ENCODE peak calls at places on chromosomes 16 and 17, in four cellular contexts. One of them, this sample, is unnamed.

GRCh38 chr17:29613856-29614255 is 8.9 kb downstream of the CORO6 start:
- DNase-seq in neuronal stem cell: no peak
- DNase-seq in psoas muscle: peak; percentile 52
- DNase-seq in CD8-positive, alpha-beta memory T cell: no peak
- DNase-seq in this sample: no peak

GRCh38 chr16:11310997-11311561 is 29.9 kb upstream of the PRM1 start:
- DNase-seq in neuronal stem cell: no peak
- DNase-seq in psoas muscle: no peak
- DNase-seq in CD8-positive, alpha-beta memory T cell: peak; percentile 73
- DNase-seq in this sample: no peak

GRCh38 chr16:86520317-86521210 is 10.2 kb downstream of the FOXF1 start:
- DNase-seq in neuronal stem cell: no peak
- DNase-seq in psoas muscle: no peak
- DNase-seq in CD8-positive, alpha-beta memory T cell: no peak
- DNase-seq in this sample: no peak

GRCh38 chr16:81238296-81239011 is at the start of gene BCO1:
- DNase-seq in neuronal stem cell: peak; percentile 71
- DNase-seq in psoas muscle: no peak
- DNase-seq in CD8-positive, alpha-beta memory T cell: no peak
- DNase-seq in this sample: no peak

GRCh38 chr16:22948058-22948602 is 134.2 kb downstream of the HS3ST2 start:
- DNase-seq in psoas muscle: no peak
- DNase-seq in neuronal stem cell: no peak
- DNase-seq in CD8-positive, alpha-beta memory T cell: no peak
- DNase-seq in this sample: no peak

GRCh38 chr16:86610779-86611516 is 32.6 kb downstream of the FOXL1 start:
- DNase-seq in neuronal stem cell: no peak
- DNase-seq in CD8-positive, alpha-beta memory T cell: no peak
- DNase-seq in psoas muscle: no peak
- DNase-seq in this sample: no peak

GRCh38 chr17:36679815-36680467 is 78.6 kb downstream of the MRM1 start:
- DNase-seq in neuronal stem cell: no peak
- DNase-seq in psoas muscle: no peak
- DNase-seq in CD8-positive, alpha-beta memory T cell: no peak
- DNase-seq in this sample: no peak

GRCh38 chr17:413016-413350 is 60.4 kb upstream of the RPH3AL start:
- DNase-seq in psoas muscle: no peak
- DNase-seq in CD8-positive, alpha-beta memory T cell: peak; percentile 33
- DNase-seq in neuronal stem cell: no peak
- DNase-seq in this sample: no peak

GRCh38 chr16:51666821-51667220 is 515.8 kb upstream of the SALL1 start:
- DNase-seq in psoas muscle: no peak
- DNase-seq in CD8-positive, alpha-beta memory T cell: no peak
- DNase-seq in neuronal stem cell: no peak
- DNase-seq in this sample: no peak

GRCh38 chr16:30340621-30341020 is 14.5 kb downstream of the CD2BP2 start:
- DNase-seq in neuronal stem cell: no peak
- DNase-seq in psoas muscle: no peak
- DNase-seq in CD8-positive, alpha-beta memory T cell: peak; percentile 34
- DNase-seq in this sample: no peak

GRCh38 chr16:57576429-57576870 is 34.0 kb downstream of the ADGRG5 start:
- DNase-seq in psoas muscle: peak; percentile 67
- DNase-seq in CD8-positive, alpha-beta memory T cell: peak; percentile 75
- DNase-seq in neuronal stem cell: peak; percentile 73
- DNase-seq in this sample: peak; percentile 75

GRCh38 chr17:67027031-67027628 is 17.2 kb upstream of the CACNG1 start:
- DNase-seq in psoas muscle: no peak
- DNase-seq in CD8-positive, alpha-beta memory T cell: no peak
- DNase-seq in neuronal stem cell: no peak
- DNase-seq in this sample: no peak

GRCh38 chr17:55420067-55420775 is 1.4 kb downstream of the MMD start:
- DNase-seq in neuronal stem cell: no peak
- DNase-seq in CD8-positive, alpha-beta memory T cell: peak; percentile 70
- DNase-seq in psoas muscle: no peak
- DNase-seq in this sample: no peak

GRCh38 chr17:44865231-44865660 is 17.6 kb downstream of the HIGD1B start:
- DNase-seq in neuronal stem cell: peak; percentile 70
- DNase-seq in CD8-positive, alpha-beta memory T cell: peak; percentile 65
- DNase-seq in psoas muscle: peak; percentile 40
- DNase-seq in this sample: peak; percentile 63

GRCh38 chr16:967077-967541 is 3.7 kb downstream of the LMF1 start:
- DNase-seq in neuronal stem cell: no peak
- DNase-seq in CD8-positive, alpha-beta memory T cell: no peak
- DNase-seq in psoas muscle: no peak
- DNase-seq in this sample: no peak

GRCh38 chr16:11586856-11587642 is at the start of gene LITAF:
- DNase-seq in CD8-positive, alpha-beta memory T cell: peak; percentile 67
- DNase-seq in psoas muscle: peak; percentile 68
- DNase-seq in neuronal stem cell: peak; percentile 52
- DNase-seq in this sample: no peak

GRCh38 chr16:15907863-15908478 is 19.6 kb upstream of the CEP20 start:
- DNase-seq in neuronal stem cell: peak; percentile 26
- DNase-seq in psoas muscle: no peak
- DNase-seq in CD8-positive, alpha-beta memory T cell: peak; percentile 11
- DNase-seq in this sample: peak; percentile 74

GRCh38 chr17:78514521-78514920 is 62.7 kb downstream of the DNAH17 start:
- DNase-seq in CD8-positive, alpha-beta memory T cell: no peak
- DNase-seq in psoas muscle: no peak
- DNase-seq in neuronal stem cell: no peak
- DNase-seq in this sample: no peak

GRCh38 chr17:38425744-38426143 is 2.5 kb upstream of the ARHGAP23 start:
- DNase-seq in psoas muscle: no peak
- DNase-seq in CD8-positive, alpha-beta memory T cell: no peak
- DNase-seq in neuronal stem cell: no peak
- DNase-seq in this sample: no peak

GRCh38 chr16:7408700-7409340 is 76.2 kb downstream of the RBFOX1 start:
- DNase-seq in psoas muscle: no peak
- DNase-seq in neuronal stem cell: no peak
- DNase-seq in CD8-positive, alpha-beta memory T cell: no peak
- DNase-seq in this sample: no peak

GRCh38 chr16:30004811-30005242 is 6.0 kb downstream of the DOC2A start:
- DNase-seq in CD8-positive, alpha-beta memory T cell: no peak
- DNase-seq in neuronal stem cell: no peak
- DNase-seq in psoas muscle: no peak
- DNase-seq in this sample: no peak

GRCh38 chr17:63843387-63844292 is 1.2 kb upstream of the SMARCD2 start:
- DNase-seq in psoas muscle: peak; percentile 61
- DNase-seq in CD8-positive, alpha-beta memory T cell: peak; percentile 40
- DNase-seq in neuronal stem cell: no peak
- DNase-seq in this sample: no peak

GRCh38 chr17:38421224-38421841 is 6.9 kb upstream of the ARHGAP23 start:
- DNase-seq in psoas muscle: no peak
- DNase-seq in neuronal stem cell: no peak
- DNase-seq in CD8-positive, alpha-beta memory T cell: no peak
- DNase-seq in this sample: no peak

GRCh38 chr16:28136751-28137434 is 73.4 kb upstream of the GSG1L start:
- DNase-seq in psoas muscle: no peak
- DNase-seq in neuronal stem cell: no peak
- DNase-seq in CD8-positive, alpha-beta memory T cell: peak; percentile 45
- DNase-seq in this sample: no peak

GRCh38 chr17:43637563-43638323 is 24.0 kb downstream of the MEOX1 start:
- DNase-seq in neuronal stem cell: no peak
- DNase-seq in psoas muscle: no peak
- DNase-seq in CD8-positive, alpha-beta memory T cell: no peak
- DNase-seq in this sample: no peak

GRCh38 chr17:34798581-34798980 is 162.7 kb downstream of the CCT6B start:
- DNase-seq in neuronal stem cell: no peak
- DNase-seq in psoas muscle: no peak
- DNase-seq in CD8-positive, alpha-beta memory T cell: no peak
- DNase-seq in this sample: peak; percentile 55

GRCh38 chr16:71637398-71637797 is 11.4 kb downstream of the MARVELD3 start:
- DNase-seq in psoas muscle: no peak
- DNase-seq in neuronal stem cell: no peak
- DNase-seq in CD8-positive, alpha-beta memory T cell: no peak
- DNase-seq in this sample: peak; percentile 22

GRCh38 chr16:27703545-27703944 is 153.6 kb downstream of the KATNIP start:
- DNase-seq in psoas muscle: no peak
- DNase-seq in CD8-positive, alpha-beta memory T cell: no peak
- DNase-seq in neuronal stem cell: no peak
- DNase-seq in this sample: no peak

GRCh38 chr16:46765050-46765449 is 16.9 kb upstream of the MYLK3 start:
- DNase-seq in psoas muscle: no peak
- DNase-seq in CD8-positive, alpha-beta memory T cell: no peak
- DNase-seq in neuronal stem cell: no peak
- DNase-seq in this sample: no peak

DNA sequence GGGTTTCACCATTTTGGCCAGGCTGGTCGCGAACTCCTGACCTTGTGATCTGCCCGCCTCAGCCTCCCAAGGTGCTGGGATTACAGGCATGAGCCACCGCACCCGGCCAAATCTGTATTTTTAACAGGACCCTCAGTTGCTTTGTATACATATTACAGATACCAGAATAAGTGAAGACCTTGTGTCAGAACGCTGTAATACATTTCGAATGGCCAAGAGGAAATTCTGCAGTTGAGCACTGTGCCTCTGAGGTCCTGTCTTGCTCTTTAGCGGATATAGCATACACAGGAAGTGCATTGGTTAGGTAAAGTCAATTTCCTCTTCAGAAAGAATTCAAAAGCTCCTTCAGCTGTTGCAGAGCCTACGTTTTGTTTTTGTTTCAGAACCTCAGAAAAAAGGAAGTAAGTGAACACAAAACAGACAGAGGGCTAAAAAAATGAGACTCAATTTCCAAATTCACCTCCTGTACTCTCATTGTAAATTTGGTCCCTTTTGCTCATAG is 15.7 kb downstream of the CRLF3 start:
- DNase-seq in CD8-positive, alpha-beta memory T cell: peak; percentile 83
- DNase-seq in neuronal stem cell: no peak
- DNase-seq in psoas muscle: no peak
- DNase-seq in this sample: no peak
- H3K4me1 ChIP-seq in CD8-positive, alpha-beta memory T cell: peaks cover 66% of the 10 kb centered on the region
- H3K4me1 ChIP-seq in neuronal stem cell: peaks cover 3% of the 10 kb centered on the region
- H3K4me1 ChIP-seq in psoas muscle: peaks cover 4% of the 10 kb centered on the region
- H3K4me1 ChIP-seq in this sample: no peaks in the 10 kb centered on the region

GRCh38 chr17:64920419-64921172 is 1.3 kb upstream of the LRRC37A3 start:
- DNase-seq in neuronal stem cell: no peak
- DNase-seq in CD8-positive, alpha-beta memory T cell: no peak
- DNase-seq in psoas muscle: no peak
- DNase-seq in this sample: no peak

DNA sequence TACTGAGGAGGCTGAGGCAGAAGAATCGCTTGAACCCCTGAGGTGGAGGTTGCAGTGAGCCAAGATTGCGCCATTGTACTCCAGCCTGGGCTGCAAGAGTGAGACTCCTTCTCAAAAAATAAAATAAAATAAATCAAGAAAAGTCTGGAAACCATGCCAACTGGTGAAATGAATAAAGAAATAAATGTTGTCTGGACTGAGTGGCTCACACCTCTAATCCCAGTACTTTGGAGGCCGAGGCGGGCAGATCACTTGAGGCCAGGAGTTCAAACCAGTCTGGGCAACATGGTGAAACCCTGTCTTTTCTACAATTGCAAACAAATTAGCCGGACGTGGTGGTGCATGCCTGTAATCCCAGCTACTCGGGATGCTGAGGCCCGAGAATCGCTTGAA is 744 bp upstream of the LRRC37A3 start:
- DNase-seq in neuronal stem cell: no peak
- DNase-seq in psoas muscle: peak; percentile 33
- DNase-seq in CD8-positive, alpha-beta memory T cell: no peak
- DNase-seq in this sample: no peak
- H3K4me3 ChIP-seq in neuronal stem cell: peak overlapping the region; percentile 60
- H3K4me3 ChIP-seq in psoas muscle: peak overlapping the region; percentile 81
- H3K4me3 ChIP-seq in CD8-positive, alpha-beta memory T cell: peak overlapping the region; percentile 65
- H3K4me3 ChIP-seq in this sample: no peak overlapping the region

GRCh38 chr17:49580981-49581644 is 5.4 kb downstream of the NXPH3 start:
- DNase-seq in neuronal stem cell: no peak
- DNase-seq in psoas muscle: no peak
- DNase-seq in CD8-positive, alpha-beta memory T cell: no peak
- DNase-seq in this sample: no peak

GRCh38 chr17:49578963-49579500 is 3.4 kb downstream of the NXPH3 start:
- DNase-seq in neuronal stem cell: no peak
- DNase-seq in psoas muscle: no peak
- DNase-seq in CD8-positive, alpha-beta memory T cell: no peak
- DNase-seq in this sample: no peak

GRCh38 chr17:49577978-49578893 is 2.6 kb downstream of the NXPH3 start:
- DNase-seq in neuronal stem cell: no peak
- DNase-seq in psoas muscle: no peak
- DNase-seq in CD8-positive, alpha-beta memory T cell: no peak
- DNase-seq in this sample: no peak

GRCh38 chr17:49580055-49580721 is 4.5 kb downstream of the NXPH3 start:
- DNase-seq in psoas muscle: no peak
- DNase-seq in neuronal stem cell: no peak
- DNase-seq in CD8-positive, alpha-beta memory T cell: no peak
- DNase-seq in this sample: no peak

DNA sequence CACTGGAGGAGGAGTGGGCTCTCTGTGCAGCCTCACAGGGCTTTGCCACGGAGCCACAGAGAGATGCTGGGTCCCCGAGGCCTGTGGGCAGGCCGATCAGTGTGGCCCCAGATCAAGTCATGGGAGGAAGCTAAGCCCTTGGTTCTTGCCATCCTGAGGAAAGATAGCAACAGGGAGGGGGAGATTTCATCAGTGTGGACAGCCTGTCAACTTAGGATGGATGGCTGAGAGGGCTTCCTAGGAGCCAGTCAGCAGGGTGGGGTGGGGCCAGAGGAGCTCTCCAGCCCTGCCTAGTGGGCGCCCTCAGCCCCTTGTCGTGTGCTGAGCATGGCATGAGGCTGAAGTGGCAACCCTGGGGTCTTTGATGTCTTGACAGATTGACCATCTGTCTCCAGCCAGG is 3.9 kb downstream of the NXPH3 start:
- DNase-seq in CD8-positive, alpha-beta memory T cell: no peak
- DNase-seq in psoas muscle: no peak
- DNase-seq in neuronal stem cell: no peak
- DNase-seq in this sample: no peak
- H3K27ac ChIP-seq in CD8-positive, alpha-beta memory T cell: no peak overlapping the region
- H3K27ac ChIP-seq in psoas muscle: no peak overlapping the region
- H3K27ac ChIP-seq in neuronal stem cell: no peak overlapping the region
- H3K27ac ChIP-seq in this sample: no peak overlapping the region

GRCh38 chr17:73285916-73286862 is 24.5 kb upstream of the CPSF4L start:
- DNase-seq in neuronal stem cell: no peak
- DNase-seq in CD8-positive, alpha-beta memory T cell: no peak
- DNase-seq in psoas muscle: no peak
- DNase-seq in this sample: no peak

GRCh38 chr17:73285603-73285908 is 23.9 kb upstream of the CPSF4L start:
- DNase-seq in neuronal stem cell: no peak
- DNase-seq in CD8-positive, alpha-beta memory T cell: no peak
- DNase-seq in psoas muscle: no peak
- DNase-seq in this sample: no peak

GRCh38 chr17:73284906-73285602 is 23.4 kb upstream of the CPSF4L start:
- DNase-seq in psoas muscle: no peak
- DNase-seq in neuronal stem cell: no peak
- DNase-seq in CD8-positive, alpha-beta memory T cell: no peak
- DNase-seq in this sample: no peak

GRCh38 chr17:73288534-73289302 is 23.1 kb downstream of the CDC42EP4 start:
- DNase-seq in psoas muscle: no peak
- DNase-seq in neuronal stem cell: no peak
- DNase-seq in CD8-positive, alpha-beta memory T cell: no peak
- DNase-seq in this sample: no peak

DNA sequence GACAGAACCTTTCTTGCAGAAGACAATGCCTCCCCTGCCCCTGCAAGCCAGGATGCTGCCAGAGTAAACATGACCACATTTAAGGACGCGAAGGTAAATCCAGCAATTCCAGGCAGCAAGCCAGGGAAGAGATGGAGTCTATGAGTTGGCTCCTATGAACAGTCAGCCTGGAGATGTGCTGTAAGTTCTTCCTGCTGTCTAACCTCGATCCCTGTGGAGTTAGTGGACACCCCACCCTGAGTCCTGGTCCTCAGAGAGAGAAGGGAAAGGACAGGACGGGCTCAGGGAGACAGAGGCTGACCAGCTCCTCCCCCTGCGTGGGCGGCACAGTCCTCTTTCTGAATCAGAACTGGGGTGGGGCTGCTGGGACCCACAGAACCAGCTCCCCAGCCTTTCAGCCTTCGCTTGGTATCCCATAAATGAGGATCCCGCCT is 24.9 kb downstream of the CDC42EP4 start:
- DNase-seq in neuronal stem cell: no peak
- DNase-seq in CD8-positive, alpha-beta memory T cell: no peak
- DNase-seq in psoas muscle: peak; percentile 47
- DNase-seq in this sample: no peak
- H3K4me1 ChIP-seq in neuronal stem cell: peaks cover 53% of the 10 kb centered on the region
- H3K4me1 ChIP-seq in CD8-positive, alpha-beta memory T cell: no peaks in the 10 kb centered on the region
- H3K4me1 ChIP-seq in psoas muscle: peaks cover 15% of the 10 kb centered on the region
- H3K4me1 ChIP-seq in this sample: no peaks in the 10 kb centered on the region